ENCODE peak calls at places on chromosomes 16 and 17, in five cellular contexts. Q, F, C, T and J are unnamed samples.

GRCh38 chr16:75250809-75251279 is 580 bp downstream of the BCAR1 start:
- DNase-seq in F (no peak), C (no peak), T (peak; percentile 46), Q (no peak), J (no peak)

GRCh38 chr17:21199311-21199710 is 14.7 kb downstream of the TMEM11 start:
- DNase-seq in C (peak; percentile 65), Q (no peak), F (no peak), T (peak; percentile 70), J (peak; percentile 84)

GRCh38 chr17:7589204-7589868 is 558 bp downstream of the SOX15 start:
- DNase-seq in C (no peak), F (peak; percentile 83), T (peak; percentile 86), Q (peak; percentile 87), J (peak; percentile 93)

GRCh38 chr16:28151180-28151579 is 60.6 kb downstream of the XPO6 start:
- DNase-seq in T (no peak), Q (no peak), F (no peak), C (no peak), J (no peak)

GRCh38 chr17:59848778-59849177 is 44.0 kb downstream of the TUBD1 start:
- DNase-seq in F (peak; percentile 75), T (peak; percentile 82), C (no peak), Q (no peak), J (no peak)

GRCh38 chr16:22692034-22692433 is 121.9 kb upstream of the HS3ST2 start:
- DNase-seq in Q (no peak), C (no peak), T (no peak), F (no peak), J (no peak)

GRCh38 chr17:13409455-13409854 is 192.3 kb downstream of the HS3ST3A1 start:
- DNase-seq in T (no peak), C (no peak), F (no peak), Q (no peak), J (no peak)

GRCh38 chr16:66020642-66021041 is 345.8 kb upstream of the CDH5 start:
- DNase-seq in Q (no peak), F (peak; percentile 52), C (no peak), T (peak; percentile 56), J (no peak)

GRCh38 chr17:18094409-18094807 is 6.7 kb downstream of the DRG2 start:
- DNase-seq in C (no peak), F (no peak), T (no peak), Q (no peak), J (no peak)

GRCh38 chr17:80820331-80820730 is 171.3 kb upstream of the CHMP6 start:
- DNase-seq in F (no peak), C (no peak), T (no peak), Q (no peak), J (no peak)

GRCh38 chr16:51666821-51667220 is 515.8 kb upstream of the SALL1 start:
- DNase-seq in T (peak; percentile 4), Q (no peak), C (no peak), F (no peak), J (no peak)

GRCh38 chr17:78933959-78934568 is 8.9 kb upstream of the TIMP2 start:
- DNase-seq in T (peak; percentile 98), F (peak; percentile 100), Q (peak; percentile 72), C (no peak), J (peak; percentile 82)

GRCh38 chr17:67018429-67019125 is 25.8 kb upstream of the CACNG1 start:
- DNase-seq in F (no peak), T (no peak), C (no peak), Q (no peak), J (no peak)

GRCh38 chr16:52254753-52255152 is 292.2 kb downstream of the TOX3 start:
- DNase-seq in F (no peak), Q (no peak), T (no peak), C (no peak), J (no peak)

GRCh38 chr17:41868568-41868967 is 3.3 kb upstream of the KLHL11 start:
- DNase-seq in Q (no peak), F (no peak), T (no peak), C (no peak), J (no peak)

GRCh38 chr16:56356276-56357241 is 68.8 kb downstream of the AMFR start:
- DNase-seq in C (peak; percentile 75), Q (peak; percentile 71), T (peak; percentile 91), F (peak; percentile 88), J (peak; percentile 94)

GRCh38 chr17:57549996-57550395 is 195.1 kb downstream of the CCDC182 start:
- DNase-seq in C (no peak), T (no peak), F (no peak), Q (no peak), J (no peak)

GRCh38 chr17:50196036-50196435 is 5.4 kb downstream of the COL1A1 start:
- DNase-seq in Q (no peak), T (no peak), F (peak; percentile 30), C (no peak), J (no peak)

GRCh38 chr17:42247734-42248133 is 28.5 kb downstream of the STAT5B start:
- DNase-seq in F (peak; percentile 81), T (peak; percentile 86), C (no peak), Q (no peak), J (no peak)

GRCh38 chr17:22703204-22703603 is 1010.9 kb downstream of the KCNJ18 start:
- DNase-seq in C (no peak), Q (no peak), T (no peak), F (no peak), J (no peak)

GRCh38 chr17:50903604-50904521 is 37.7 kb upstream of the TOB1 start:
- DNase-seq in F (peak; percentile 84), C (no peak), Q (no peak), T (peak; percentile 64), J (no peak)

GRCh38 chr16:57617604-57618111 is 10.8 kb upstream of the ADGRG1 start:
- DNase-seq in T (no peak), C (no peak), F (no peak), Q (no peak), J (peak; percentile 15)

GRCh38 chr17:47695664-47696376 is 1.9 kb downstream of the TBKBP1 start:
- DNase-seq in C (no peak), F (no peak), Q (no peak), T (no peak), J (no peak)

GRCh38 chr17:9292563-9292941 is 271.2 kb downstream of the NTN1 start:
- DNase-seq in F (no peak), C (no peak), Q (no peak), T (no peak), J (no peak)

DNA sequence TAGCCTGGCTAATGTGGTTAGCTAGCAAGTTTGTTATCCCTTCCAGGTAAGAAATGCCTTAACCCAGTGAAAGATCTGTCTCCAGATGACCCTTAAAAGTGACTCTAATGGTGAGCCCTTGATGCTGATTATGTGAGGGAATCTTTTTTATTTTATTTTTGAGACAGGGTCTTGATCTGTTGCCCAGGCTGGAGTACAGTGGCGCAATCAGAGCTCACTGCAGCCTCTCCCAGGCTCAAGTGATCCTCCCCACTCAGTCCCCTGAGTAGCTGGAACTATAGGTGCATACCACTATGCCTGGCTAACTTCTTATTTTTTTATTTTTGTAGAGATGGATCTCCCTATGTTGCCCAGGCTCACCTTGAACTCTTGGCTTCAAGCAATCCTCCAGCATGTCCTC is 10.8 kb upstream of the HP start:
- DNase-seq in T (no peak), C (no peak), F (no peak), Q (no peak), J (no peak)
- H2AFZ ChIP-seq in T (no peak overlapping the region), C (no peak overlapping the region), F (no peak overlapping the region), Q (no peak overlapping the region), J (no peak overlapping the region)

DNA sequence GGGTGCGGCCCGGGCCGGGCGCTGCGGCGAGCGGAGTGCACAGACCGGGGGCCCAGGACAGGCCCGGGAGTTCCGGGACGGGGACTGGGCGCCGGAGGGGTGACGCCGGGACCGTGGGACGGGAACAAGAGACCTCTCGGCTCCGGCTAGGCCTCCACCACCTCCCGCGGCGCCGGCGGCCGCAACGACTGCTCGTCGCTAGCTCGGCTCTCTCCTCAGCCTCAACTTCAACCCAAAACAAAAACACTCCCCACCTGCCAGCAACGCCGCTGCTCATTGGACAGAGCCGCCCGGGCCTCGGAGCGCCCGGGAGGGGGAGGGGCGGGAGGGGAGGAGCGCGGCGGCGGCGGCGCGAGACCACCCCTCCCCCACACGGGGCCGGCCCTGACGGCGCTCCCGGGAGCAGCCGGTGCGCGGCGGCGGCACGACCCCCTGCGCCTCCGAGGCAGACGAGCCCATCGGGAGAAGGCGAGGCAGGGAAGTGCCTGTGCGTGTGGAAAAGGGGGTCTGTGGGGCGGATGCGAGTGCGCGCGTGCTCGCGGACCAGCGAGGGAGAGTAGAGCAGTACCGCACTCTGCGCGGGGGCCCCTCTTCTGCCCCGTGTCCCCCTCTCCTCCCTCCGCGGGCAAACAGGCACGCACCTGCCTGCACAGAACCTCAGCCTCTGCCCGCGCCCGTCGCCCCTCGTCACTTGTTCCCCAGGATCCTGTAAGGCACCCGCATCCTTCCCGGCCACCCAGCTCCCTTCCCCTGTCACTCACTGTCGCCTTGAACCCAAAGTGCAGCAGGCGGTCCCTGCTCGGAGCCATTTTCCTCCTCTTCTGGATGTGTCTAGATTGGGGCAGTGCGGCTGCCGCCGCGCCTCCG is at the start of gene FBXL20:
- DNase-seq in Q (peak; percentile 93), T (peak; percentile 92), F (peak; percentile 84), C (peak; percentile 62), J (peak; percentile 96)
- H2BK120ac ChIP-seq in Q (no peak within 1 kb of the TSS), T (peak within 1 kb of the TSS; percentile 12), F (no peak within 1 kb of the TSS), C (no peak within 1 kb of the TSS), J (no peak within 1 kb of the TSS)

GRCh38 chr16:9165601-9166220 is 74.3 kb downstream of the HAPSTR1 start:
- DNase-seq in Q (no peak), C (no peak), T (no peak), F (no peak), J (no peak)

DNA sequence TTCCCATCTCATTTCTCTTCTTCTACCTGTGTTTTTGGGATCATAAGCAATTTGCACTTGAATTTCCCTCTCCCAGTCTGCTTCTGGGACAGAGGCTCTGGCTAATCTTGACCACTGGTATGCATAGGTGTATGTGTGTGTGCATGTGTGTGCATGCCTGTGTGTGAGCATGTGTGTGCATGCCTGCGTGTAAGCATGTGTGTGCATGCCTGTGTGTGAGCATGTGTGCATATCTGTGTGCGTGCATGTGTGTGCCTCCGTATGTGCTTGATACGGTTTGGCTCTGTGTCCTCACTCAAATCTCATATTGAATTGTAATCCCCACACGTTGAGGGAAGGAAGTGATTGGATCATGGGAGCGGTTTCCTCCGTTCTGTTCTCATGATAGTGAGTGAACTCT is 77.7 kb downstream of the HAPSTR1 start:
- DNase-seq in C (no peak), T (no peak), Q (no peak), F (no peak), J (no peak)
- H2AFZ ChIP-seq in C (no peak overlapping the region), T (no peak overlapping the region), Q (no peak overlapping the region), F (peak overlapping the region; percentile 63), J (no peak overlapping the region)

GRCh38 chr17:68601565-68602266 is 549 bp upstream of the FAM20A start:
- DNase-seq in T (no peak), Q (no peak), C (no peak), F (no peak), J (no peak)
- H2BK120ac ChIP-seq in T (no peak overlapping the region), Q (no peak overlapping the region), C (no peak overlapping the region), F (no peak overlapping the region), J (no peak overlapping the region)

GRCh38 chr17:56269998-56270397 is 116.7 kb downstream of the ANKFN1 start:
- DNase-seq in T (no peak), C (no peak), Q (no peak), F (no peak), J (no peak)
- H2AFZ ChIP-seq in T (no peak overlapping the region), C (no peak overlapping the region), Q (no peak overlapping the region), F (no peak overlapping the region), J (no peak overlapping the region)